ENCODE peak calls at places on chromosomes 12 and 14, in eight cellular contexts. J is stimulated activated CD4-positive, alpha-beta T cell treated with anti-CD3 and anti-CD28 coated beads, Interleukin-1b, Interleukin-23, amount 100 ng/mL, for 24 hours; B is activated CD4-positive, alpha-beta T cell treated with anti-CD3 and anti-CD28 coated beads, Interleukin-2, amount 50 U/mL, for 1 hour; V is mucosa of descending colon; C is AG09319; Y is cardiac muscle cell; O is AG09309; G is GM13976. F is an unnamed sample.

GRCh38 chr14:89349196-89350008 is 67.6 kb downstream of the FOXN3 start:
- DNase-seq in V (peak), O (no peak), C (no peak), J (no peak), B (peak), Y (no peak), G (no peak), F (peak)

GRCh38 chr12:120406553-120406952 is 31.4 kb upstream of the COX6A1 start:
- DNase-seq in J (no peak), V (no peak), B (no peak), O (no peak), G (no peak), C (no peak), Y (no peak), F (no peak)

GRCh38 chr14:72254202-72254939 is 322.1 kb downstream of the RGS6 start:
- DNase-seq in G (no peak), V (no peak), J (no peak), Y (no peak), O (no peak), B (no peak), C (no peak), F (no peak)

GRCh38 chr14:99807413-99808132 is 14.4 kb downstream of the EML1 start:
- DNase-seq in V (no peak), O (peak), Y (no peak), B (no peak), C (no peak), J (no peak), G (no peak), F (no peak)

GRCh38 chr12:123396954-123397353 is 13.0 kb downstream of the KMT5A start:
- DNase-seq in J (no peak), Y (no peak), V (peak), B (no peak), G (no peak), C (no peak), O (no peak), F (no peak)

GRCh38 chr14:74535756-74536325 is 42.3 kb downstream of the ISCA2 start:
- DNase-seq in O (no peak), V (no peak), B (no peak), C (no peak), J (no peak), G (no peak), Y (no peak), F (peak)

GRCh38 chr14:55814873-55815272 is 234.9 kb downstream of the KTN1 start:
- DNase-seq in G (no peak), B (no peak), O (no peak), C (no peak), V (no peak), J (no peak), Y (no peak), F (no peak)

GRCh38 chr14:64765740-64766302 is 61.6 kb downstream of the PLEKHG3 start:
- DNase-seq in O (no peak), G (no peak), V (no peak), C (no peak), J (no peak), B (no peak), Y (no peak), F (no peak)

GRCh38 chr12:72089678-72090077 is 151.0 kb downstream of the TPH2 start:
- DNase-seq in O (no peak), B (no peak), V (no peak), Y (no peak), J (no peak), C (no peak), G (no peak), F (no peak)

GRCh38 chr12:91978143-91978542 is 167.5 kb downstream of the BTG1 start:
- DNase-seq in B (peak), O (no peak), G (no peak), C (no peak), V (no peak), Y (no peak), J (no peak), F (peak)

GRCh38 chr14:32254952-32255679 is 52.0 kb upstream of the RNU6-8 start:
- DNase-seq in J (peak), B (peak), Y (peak), G (peak), C (peak), V (peak), O (peak), F (peak)

GRCh38 chr12:55720894-55721444 is 776 bp downstream of the RDH5 start:
- DNase-seq in V (peak), Y (no peak), O (peak), C (peak), B (no peak), G (no peak), J (no peak), F (peak)

GRCh38 chr12:52794479-52795331 is 1.2 kb downstream of the KRT3 start:
- DNase-seq in V (no peak), O (peak), G (no peak), C (no peak), B (no peak), J (no peak), Y (no peak), F (no peak)

GRCh38 chr12:22312336-22312735 is 22.2 kb downstream of the ST8SIA1 start:
- DNase-seq in V (peak), C (no peak), G (no peak), Y (no peak), B (no peak), J (no peak), O (no peak), F (no peak)

GRCh38 chr12:116880213-116880816 is 926 bp downstream of the HRK start:
- DNase-seq in G (peak), Y (no peak), V (no peak), O (no peak), B (no peak), C (no peak), J (no peak), F (no peak)

GRCh38 chr12:63298386-63298930 is 147.5 kb upstream of the AVPR1A start:
- DNase-seq in C (no peak), V (no peak), G (no peak), Y (no peak), O (no peak), J (no peak), B (no peak), F (no peak)

GRCh38 chr14:30291216-30291615 is 267.7 kb upstream of the G2E3 start:
- DNase-seq in Y (no peak), V (no peak), G (no peak), O (peak), J (no peak), C (peak), B (no peak), F (peak)

GRCh38 chr14:92624764-92625163 is 111.2 kb downstream of the RIN3 start:
- DNase-seq in G (no peak), Y (no peak), B (no peak), O (no peak), C (no peak), J (no peak), V (no peak), F (no peak)

GRCh38 chr14:95507174-95507573 is 9.3 kb downstream of the SYNE3 start:
- DNase-seq in G (no peak), V (peak), C (peak), O (peak), J (no peak), Y (no peak), B (no peak), F (peak)

GRCh38 chr14:23454445-23454856 is 15.1 kb upstream of the NGDN start:
- DNase-seq in V (no peak), Y (no peak), B (no peak), G (no peak), C (no peak), J (no peak), O (no peak), F (no peak)

GRCh38 chr12:106246891-106247730 is 709 bp downstream of the CKAP4 start:
- DNase-seq in C (no peak), G (peak), O (no peak), Y (peak), J (peak), B (peak), V (peak), F (peak)

GRCh38 chr12:12723681-12724420 is 6.7 kb downstream of the CDKN1B start:
- DNase-seq in V (peak), B (peak), G (no peak), C (no peak), Y (peak), O (no peak), J (no peak), F (peak)

GRCh38 chr12:118055865-118056773 is 4.9 kb downstream of the WSB2 start:
- DNase-seq in B (no peak), O (no peak), G (no peak), J (no peak), Y (no peak), V (peak), C (no peak), F (no peak)

GRCh38 chr12:84727964-84728363 is 184.6 kb downstream of the SLC6A15 start:
- DNase-seq in G (no peak), J (no peak), B (no peak), C (no peak), Y (peak), O (no peak), V (no peak), F (no peak)

GRCh38 chr12:66584673-66585072 is 94.2 kb downstream of the GRIP1 start:
- DNase-seq in B (no peak), J (no peak), O (no peak), C (no peak), V (no peak), Y (no peak), G (no peak), F (no peak)

GRCh38 chr12:2593045-2593444 is 201.7 kb upstream of the FKBP4 start:
- DNase-seq in O (no peak), V (no peak), G (no peak), B (no peak), C (no peak), J (no peak), Y (no peak), F (no peak)

GRCh38 chr12:52006726-52007157 is at the start of gene TAMALIN:
- DNase-seq in G (peak), O (no peak), B (peak), V (peak), J (peak), Y (peak), C (no peak), F (peak)

GRCh38 chr12:91704446-91704845 is 441.2 kb downstream of the BTG1 start:
- DNase-seq in J (no peak), G (no peak), C (no peak), B (no peak), V (no peak), O (no peak), Y (no peak), F (peak)

GRCh38 chr14:74614508-74615495 is 2.8 kb upstream of the LTBP2 start:
- DNase-seq in J (no peak), Y (no peak), O (no peak), C (no peak), B (no peak), V (no peak), G (peak), F (peak)

GRCh38 chr14:60171690-60172089 is 6.5 kb upstream of the DHRS7 start:
- DNase-seq in B (no peak), O (no peak), Y (no peak), V (no peak), J (no peak), C (no peak), G (no peak), F (no peak)

GRCh38 chr12:119179335-119180021 is 747 bp downstream of the HSPB8 start:
- DNase-seq in V (no peak), C (no peak), J (no peak), O (no peak), Y (peak), B (no peak), G (no peak), F (no peak)

GRCh38 chr12:120668091-120668796 is 18.7 kb upstream of the MLEC start:
- DNase-seq in B (no peak), Y (no peak), C (no peak), J (no peak), V (no peak), G (no peak), O (no peak), F (no peak)

GRCh38 chr12:121596526-121596925 is 15.7 kb upstream of the KDM2B start:
- DNase-seq in J (no peak), V (no peak), O (no peak), G (no peak), C (no peak), Y (no peak), B (no peak), F (no peak)

GRCh38 chr14:89957791-89958190 is 2.1 kb downstream of the TDP1 start:
- DNase-seq in J (no peak), Y (no peak), C (no peak), O (no peak), G (no peak), B (no peak), V (no peak), F (peak)

GRCh38 chr14:61607570-61608244 is 87.6 kb upstream of the HIF1A start:
- DNase-seq in J (no peak), G (no peak), O (no peak), V (no peak), C (no peak), B (no peak), Y (no peak), F (no peak)